ENCODE peak calls at places on chromosomes 7 and 10, in six cellular contexts. One of them, this sample, is unnamed.
A peak's percentile ranks its signal among the peaks of the same experiment; 100 is the strongest.

GRCh38 chr10:79007037-79007842 is 61.5 kb upstream of the ZMIZ1 start:
- DNase-seq in heart left ventricle: no peak
- DNase-seq in HCT116: no peak
- DNase-seq in uterus: peak; percentile 54
- DNase-seq in ovary: no peak
- DNase-seq in GM12892: no peak
- DNase-seq in this sample: no peak

GRCh38 chr7:128876127-128876526 is 13.5 kb downstream of the ATP6V1F start:
- DNase-seq in heart left ventricle: no peak
- DNase-seq in HCT116: no peak
- DNase-seq in uterus: no peak
- DNase-seq in ovary: no peak
- DNase-seq in GM12892: no peak
- DNase-seq in this sample: no peak

GRCh38 chr7:140390466-140391190 is 7.7 kb downstream of the SLC37A3 start:
- DNase-seq in heart left ventricle: no peak
- DNase-seq in HCT116: no peak
- DNase-seq in uterus: no peak
- DNase-seq in ovary: no peak
- DNase-seq in GM12892: no peak
- DNase-seq in this sample: no peak

GRCh38 chr7:35623381-35623780 is 71.6 kb downstream of the HERPUD2 start:
- DNase-seq in heart left ventricle: no peak
- DNase-seq in HCT116: no peak
- DNase-seq in uterus: no peak
- DNase-seq in ovary: no peak
- DNase-seq in GM12892: no peak
- DNase-seq in this sample: no peak

GRCh38 chr10:97096327-97097153 is 89.2 kb downstream of the SLIT1 start:
- DNase-seq in heart left ventricle: peak; percentile 85
- DNase-seq in HCT116: no peak
- DNase-seq in uterus: peak; percentile 43
- DNase-seq in ovary: peak; percentile 65
- DNase-seq in GM12892: no peak
- DNase-seq in this sample: no peak

GRCh38 chr10:13143761-13144160 is 17.6 kb upstream of the MCM10 start:
- DNase-seq in heart left ventricle: no peak
- DNase-seq in HCT116: no peak
- DNase-seq in uterus: no peak
- DNase-seq in ovary: no peak
- DNase-seq in GM12892: no peak
- DNase-seq in this sample: no peak

GRCh38 chr10:3293536-3294431 is 121.2 kb upstream of the PITRM1 start:
- DNase-seq in heart left ventricle: no peak
- DNase-seq in HCT116: no peak
- DNase-seq in uterus: peak; percentile 35
- DNase-seq in ovary: no peak
- DNase-seq in GM12892: no peak
- DNase-seq in this sample: no peak

GRCh38 chr10:45646384-45647050 is 26.1 kb downstream of the ZFAND4 start:
- DNase-seq in heart left ventricle: no peak
- DNase-seq in HCT116: no peak
- DNase-seq in uterus: no peak
- DNase-seq in ovary: no peak
- DNase-seq in GM12892: no peak
- DNase-seq in this sample: no peak

GRCh38 chr7:79091011-79091410 is 362.5 kb downstream of the MAGI2 start:
- DNase-seq in heart left ventricle: no peak
- DNase-seq in HCT116: no peak
- DNase-seq in uterus: no peak
- DNase-seq in ovary: no peak
- DNase-seq in GM12892: no peak
- DNase-seq in this sample: no peak

GRCh38 chr10:21336476-21337170 is 188.9 kb downstream of the SKIDA1 start:
- DNase-seq in heart left ventricle: peak; percentile 63
- DNase-seq in HCT116: peak; percentile 84
- DNase-seq in uterus: peak; percentile 24
- DNase-seq in ovary: peak; percentile 62
- DNase-seq in GM12892: no peak
- DNase-seq in this sample: no peak

GRCh38 chr7:4556868-4557620 is 125.1 kb upstream of the FOXK1 start:
- DNase-seq in heart left ventricle: no peak
- DNase-seq in HCT116: no peak
- DNase-seq in uterus: no peak
- DNase-seq in ovary: no peak
- DNase-seq in GM12892: no peak
- DNase-seq in this sample: no peak

GRCh38 chr10:122299423-122300075 is 28.5 kb downstream of the BTBD16 start:
- DNase-seq in heart left ventricle: no peak
- DNase-seq in HCT116: no peak
- DNase-seq in uterus: no peak
- DNase-seq in ovary: no peak
- DNase-seq in GM12892: no peak
- DNase-seq in this sample: no peak

GRCh38 chr7:144641389-144642044 is 194.3 kb downstream of the TPK1 start:
- DNase-seq in heart left ventricle: no peak
- DNase-seq in HCT116: no peak
- DNase-seq in uterus: no peak
- DNase-seq in ovary: no peak
- DNase-seq in GM12892: no peak
- DNase-seq in this sample: no peak

GRCh38 chr7:2708547-2709310 is 20.7 kb downstream of the AMZ1 start:
- DNase-seq in heart left ventricle: no peak
- DNase-seq in HCT116: no peak
- DNase-seq in uterus: no peak
- DNase-seq in ovary: no peak
- DNase-seq in GM12892: no peak
- DNase-seq in this sample: no peak

GRCh38 chr7:22728416-22729029 is 1.5 kb downstream of the IL6 start:
- DNase-seq in heart left ventricle: no peak
- DNase-seq in HCT116: peak; percentile 55
- DNase-seq in uterus: no peak
- DNase-seq in ovary: no peak
- DNase-seq in GM12892: no peak
- DNase-seq in this sample: no peak

GRCh38 chr10:45440511-45441062 is 66.6 kb downstream of the ALOX5 start:
- DNase-seq in heart left ventricle: no peak
- DNase-seq in HCT116: no peak
- DNase-seq in uterus: no peak
- DNase-seq in ovary: no peak
- DNase-seq in GM12892: no peak
- DNase-seq in this sample: no peak

GRCh38 chr7:66597472-66597871 is 31.2 kb upstream of the KCTD7 start:
- DNase-seq in heart left ventricle: no peak
- DNase-seq in HCT116: no peak
- DNase-seq in uterus: no peak
- DNase-seq in ovary: no peak
- DNase-seq in GM12892: no peak
- DNase-seq in this sample: no peak

GRCh38 chr7:66591801-66592596 is 36.7 kb upstream of the KCTD7 start:
- DNase-seq in heart left ventricle: peak; percentile 91
- DNase-seq in HCT116: peak; percentile 87
- DNase-seq in uterus: peak; percentile 91
- DNase-seq in ovary: peak; percentile 90
- DNase-seq in GM12892: peak; percentile 89
- DNase-seq in this sample: peak; percentile 88
- TF ChIP-seq POLR2A in heart left ventricle: no peak
- TF ChIP-seq POLR2A in HCT116: peak; percentile 93
- TF ChIP-seq POLR2A in uterus: peak; percentile 79
- TF ChIP-seq POLR2A in ovary: peak; percentile 96
- TF ChIP-seq POLR2A in GM12892: peak; percentile 93
- TF ChIP-seq POLR2A in this sample: peak; percentile 85

GRCh38 chr10:100265821-100266485 is 1.5 kb downstream of the CWF19L1 start:
- DNase-seq in heart left ventricle: no peak
- DNase-seq in HCT116: no peak
- DNase-seq in uterus: no peak
- DNase-seq in ovary: no peak
- DNase-seq in GM12892: no peak
- DNase-seq in this sample: no peak

GRCh38 chr10:100267237-100268104 is at the start of gene CWF19L1:
- DNase-seq in heart left ventricle: peak; percentile 89
- DNase-seq in HCT116: peak; percentile 83
- DNase-seq in uterus: peak; percentile 88
- DNase-seq in ovary: peak; percentile 85
- DNase-seq in GM12892: peak; percentile 45
- DNase-seq in this sample: peak; percentile 54
- TF ChIP-seq POLR2A in heart left ventricle: no peak
- TF ChIP-seq POLR2A in HCT116: peak; percentile 61
- TF ChIP-seq POLR2A in uterus: peak; percentile 27
- TF ChIP-seq POLR2A in ovary: peak; percentile 54
- TF ChIP-seq POLR2A in GM12892: peak; percentile 68
- TF ChIP-seq POLR2A in this sample: peak; percentile 70

GRCh38 chr10:33279791-33280190 is 54.7 kb downstream of the NRP1 start:
- DNase-seq in heart left ventricle: no peak
- DNase-seq in HCT116: no peak
- DNase-seq in uterus: no peak
- DNase-seq in ovary: no peak
- DNase-seq in GM12892: no peak
- DNase-seq in this sample: no peak

GRCh38 chr10:33280217-33280616 is 54.2 kb downstream of the NRP1 start:
- DNase-seq in heart left ventricle: no peak
- DNase-seq in HCT116: no peak
- DNase-seq in uterus: no peak
- DNase-seq in ovary: no peak
- DNase-seq in GM12892: no peak
- DNase-seq in this sample: no peak

GRCh38 chr10:33277135-33277536 is 57.3 kb downstream of the NRP1 start:
- DNase-seq in heart left ventricle: peak; percentile 89
- DNase-seq in HCT116: no peak
- DNase-seq in uterus: no peak
- DNase-seq in ovary: peak; percentile 44
- DNase-seq in GM12892: no peak
- DNase-seq in this sample: no peak

GRCh38 chr10:33276282-33276923 is 58.1 kb downstream of the NRP1 start:
- DNase-seq in heart left ventricle: no peak
- DNase-seq in HCT116: no peak
- DNase-seq in uterus: no peak
- DNase-seq in ovary: no peak
- DNase-seq in GM12892: no peak
- DNase-seq in this sample: no peak

GRCh38 chr10:33279276-33279675 is 55.2 kb downstream of the NRP1 start:
- DNase-seq in heart left ventricle: no peak
- DNase-seq in HCT116: no peak
- DNase-seq in uterus: no peak
- DNase-seq in ovary: no peak
- DNase-seq in GM12892: no peak
- DNase-seq in this sample: no peak
- TF ChIP-seq POLR2A in heart left ventricle: no peak
- TF ChIP-seq POLR2A in HCT116: no peak
- TF ChIP-seq POLR2A in uterus: no peak
- TF ChIP-seq POLR2A in ovary: no peak
- TF ChIP-seq POLR2A in GM12892: no peak
- TF ChIP-seq POLR2A in this sample: no peak

GRCh38 chr7:100588438-100588837 is 2.3 kb downstream of the FBXO24 start:
- DNase-seq in heart left ventricle: no peak
- DNase-seq in HCT116: no peak
- DNase-seq in uterus: no peak
- DNase-seq in ovary: no peak
- DNase-seq in GM12892: no peak
- DNase-seq in this sample: no peak

GRCh38 chr7:100584046-100584676 is 1.8 kb downstream of the LRCH4 start:
- DNase-seq in heart left ventricle: no peak
- DNase-seq in HCT116: no peak
- DNase-seq in uterus: no peak
- DNase-seq in ovary: no peak
- DNase-seq in GM12892: no peak
- DNase-seq in this sample: no peak

GRCh38 chr7:100585511-100586265 is at the start of gene LRCH4:
- DNase-seq in heart left ventricle: peak; percentile 49
- DNase-seq in HCT116: no peak
- DNase-seq in uterus: no peak
- DNase-seq in ovary: no peak
- DNase-seq in GM12892: peak; percentile 99
- DNase-seq in this sample: no peak

GRCh38 chr7:100584677-100585510 is 1.0 kb downstream of the LRCH4 start:
- DNase-seq in heart left ventricle: peak; percentile 71
- DNase-seq in HCT116: no peak
- DNase-seq in uterus: peak; percentile 59
- DNase-seq in ovary: no peak
- DNase-seq in GM12892: no peak
- DNase-seq in this sample: no peak

DNA sequence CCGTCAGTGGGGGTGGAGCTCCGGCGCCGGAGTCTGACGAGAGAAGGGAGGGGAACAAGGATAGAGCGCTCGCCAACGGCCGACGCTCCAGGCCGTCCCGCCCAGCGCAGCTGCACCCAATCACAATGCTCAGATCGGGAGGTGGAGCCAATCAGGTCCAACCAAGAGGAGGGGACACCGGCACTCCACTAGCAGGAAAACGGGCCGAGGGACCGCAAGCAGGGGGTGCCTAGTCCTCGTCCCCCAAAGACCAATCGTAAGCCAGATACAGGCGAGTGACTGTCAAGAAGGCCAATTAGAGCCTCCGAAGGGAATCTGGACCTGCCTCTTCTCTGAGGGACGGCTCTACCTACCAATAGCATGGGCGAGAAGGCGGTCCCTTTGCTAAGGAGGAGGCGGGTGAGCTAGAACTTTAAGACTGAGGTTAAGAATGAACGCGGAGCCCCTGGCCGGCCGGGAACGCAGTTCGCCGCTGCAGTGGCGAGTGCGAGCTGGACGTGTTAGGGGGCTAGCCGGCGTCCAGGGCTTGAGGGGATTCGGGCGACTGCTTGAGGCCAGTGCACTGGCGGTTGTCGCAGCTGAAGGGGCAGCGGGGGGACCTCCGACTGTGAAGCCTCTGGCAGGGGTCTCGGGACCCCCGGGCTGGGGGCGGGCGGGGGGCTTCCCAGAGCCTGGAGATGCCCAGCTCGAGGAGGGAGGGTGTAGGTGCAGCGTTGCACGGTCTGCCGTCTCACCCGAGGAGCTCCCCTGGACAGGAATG is at the start of gene FBXO24:
- DNase-seq in heart left ventricle: peak; percentile 100
- DNase-seq in HCT116: peak; percentile 99
- DNase-seq in uterus: peak; percentile 100
- DNase-seq in ovary: peak; percentile 99
- DNase-seq in GM12892: peak; percentile 100
- DNase-seq in this sample: peak; percentile 100
- TF ChIP-seq POLR2A in heart left ventricle: no peak
- TF ChIP-seq POLR2A in HCT116: no peak
- TF ChIP-seq POLR2A in uterus: peak; percentile 55
- TF ChIP-seq POLR2A in ovary: no peak
- TF ChIP-seq POLR2A in GM12892: no peak
- TF ChIP-seq POLR2A in this sample: no peak

GRCh38 chr10:89633484-89633883 is 11.6 kb downstream of the PANK1 start:
- DNase-seq in heart left ventricle: no peak
- DNase-seq in HCT116: no peak
- DNase-seq in uterus: no peak
- DNase-seq in ovary: no peak
- DNase-seq in GM12892: no peak
- DNase-seq in this sample: no peak
- TF ChIP-seq POLR2A in heart left ventricle: no peak
- TF ChIP-seq POLR2A in HCT116: no peak
- TF ChIP-seq POLR2A in uterus: no peak
- TF ChIP-seq POLR2A in ovary: no peak
- TF ChIP-seq POLR2A in GM12892: no peak
- TF ChIP-seq POLR2A in this sample: no peak

DNA sequence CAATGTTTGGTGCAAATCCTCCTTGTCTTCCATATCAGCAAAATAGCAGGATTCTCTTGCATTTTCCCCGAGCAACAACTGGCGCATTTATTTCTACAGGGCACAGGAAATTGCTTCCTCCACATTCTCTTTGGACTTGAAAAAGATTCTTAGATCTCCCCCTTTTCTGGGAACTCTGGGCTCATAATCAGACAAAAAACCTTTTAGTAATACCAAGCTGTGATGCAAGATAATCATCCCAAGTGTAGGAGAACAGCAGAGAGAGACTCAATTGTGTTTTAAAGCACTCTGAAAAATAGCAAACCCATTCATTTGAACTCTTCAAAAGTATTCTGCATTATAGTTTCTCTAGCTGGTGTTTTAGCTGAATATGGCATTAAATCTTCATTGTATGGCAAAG is 419.6 kb upstream of the NPVF start:
- DNase-seq in heart left ventricle: no peak
- DNase-seq in HCT116: no peak
- DNase-seq in uterus: no peak
- DNase-seq in ovary: no peak
- DNase-seq in GM12892: no peak
- DNase-seq in this sample: no peak
- TF ChIP-seq POLR2A in heart left ventricle: no peak
- TF ChIP-seq POLR2A in HCT116: no peak
- TF ChIP-seq POLR2A in uterus: no peak
- TF ChIP-seq POLR2A in ovary: no peak
- TF ChIP-seq POLR2A in GM12892: no peak
- TF ChIP-seq POLR2A in this sample: no peak

This sample was measured in GM12891.